ENCODE peak calls at places on chromosomes 12 and 14, in seven cellular contexts. T is psoas muscle, F is fibroblast of the aortic adventitia, R is Peyer's patch, J is upper lobe of right lung, E is cardiac fibroblast, O is fibroblast of pulmonary artery. A is an unnamed sample.

GRCh38 chr12:29620030-29620429 is 122.5 kb upstream of the OVCH1 start:
- DNase-seq in T (no peak), J (no peak), F (no peak), E (no peak), R (no peak), O (no peak), A (no peak)

GRCh38 chr12:116727261-116727660 is 10.6 kb downstream of the SPRING1 start:
- DNase-seq in J (no peak), T (no peak), R (no peak), O (no peak), E (no peak), F (no peak), A (no peak)

GRCh38 chr14:102417118-102417517 is 54.4 kb downstream of the TECPR2 start:
- DNase-seq in J (no peak), O (no peak), E (no peak), R (no peak), T (no peak), F (no peak), A (no peak)

GRCh38 chr12:1815814-1816729 is 4.3 kb upstream of the LRTM2 start:
- DNase-seq in T (no peak), F (no peak), R (no peak), J (no peak), O (no peak), E (no peak), A (no peak)

GRCh38 chr12:64127811-64128210 is 94.3 kb downstream of the KICS2 start:
- DNase-seq in J (no peak), E (no peak), R (no peak), F (no peak), T (no peak), O (no peak), A (no peak)

GRCh38 chr12:54052745-54053624 is 650 bp upstream of the HOXC4 start:
- DNase-seq in E (no peak), O (no peak), F (no peak), T (no peak), J (peak), R (peak), A (no peak)

GRCh38 chr14:24241829-24242443 is 487 bp downstream of the TINF2 start:
- DNase-seq in O (peak), F (peak), T (peak), J (peak), E (peak), R (peak), A (peak)

GRCh38 chr12:25423355-25423754 is 129.7 kb downstream of the LMNTD1 start:
- DNase-seq in T (no peak), R (peak), J (no peak), E (no peak), F (peak), O (no peak), A (no peak)

GRCh38 chr14:58944226-58944769 is 244.2 kb upstream of the DAAM1 start:
- DNase-seq in F (no peak), E (no peak), J (no peak), T (no peak), O (no peak), R (peak), A (no peak)

GRCh38 chr14:105582639-105583038 is 56.3 kb downstream of the TMEM121 start:
- DNase-seq in T (peak), R (peak), O (no peak), J (peak), F (peak), E (peak), A (no peak)

GRCh38 chr14:56273151-56273550 is 154.9 kb downstream of the PELI2 start:
- DNase-seq in E (peak), T (peak), R (no peak), F (peak), J (no peak), O (peak), A (no peak)

GRCh38 chr14:23056956-23057756 is at the start of gene CDH24:
- DNase-seq in E (peak), R (peak), F (peak), J (peak), O (peak), T (peak), A (peak)

GRCh38 chr14:23055147-23055550 is 2.2 kb downstream of the CDH24 start:
- DNase-seq in R (no peak), J (peak), F (no peak), T (no peak), E (no peak), O (no peak), A (no peak)

GRCh38 chr14:23054000-23054811 is 3.1 kb downstream of the CDH24 start:
- DNase-seq in J (peak), T (no peak), R (no peak), E (no peak), O (no peak), F (no peak), A (no peak)

GRCh38 chr14:23056257-23056955 is 914 bp downstream of the CDH24 start:
- DNase-seq in T (peak), O (peak), R (peak), J (peak), F (peak), E (peak), A (peak)

DNA sequence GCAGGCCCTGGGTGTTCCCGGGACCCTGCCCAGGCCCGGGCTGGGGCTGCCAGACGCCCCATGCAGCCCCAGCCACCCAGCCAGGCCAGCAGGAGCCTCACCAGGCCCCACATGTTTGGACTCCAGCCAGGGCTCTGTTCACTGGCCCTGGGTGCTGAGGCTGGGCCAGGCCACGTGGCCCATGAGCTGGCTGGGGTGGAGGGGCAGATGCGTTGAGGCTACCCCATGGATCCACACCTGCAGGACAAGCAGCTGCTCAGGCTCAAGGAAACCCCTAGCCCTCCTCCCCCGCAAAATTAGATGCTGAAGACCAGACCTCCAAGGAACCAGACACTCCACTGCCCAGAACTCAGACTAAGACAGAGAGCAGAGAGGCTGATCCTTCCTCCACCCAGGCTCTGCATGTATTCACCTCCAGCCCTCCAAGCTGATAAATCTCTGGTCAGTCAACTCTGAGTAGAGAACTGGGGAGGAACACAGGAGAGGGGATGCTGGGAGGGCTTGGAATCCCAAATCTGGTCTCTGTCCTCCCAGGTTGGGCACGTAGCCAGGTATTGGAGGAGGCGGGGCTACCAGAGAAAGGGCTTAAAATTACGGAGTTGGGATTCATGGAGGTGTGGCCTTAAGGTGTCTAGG is 1.6 kb downstream of the CDH24 start:
- DNase-seq in J (no peak), T (no peak), R (no peak), F (no peak), E (peak), O (no peak), A (no peak)
- H3K4me3 ChIP-seq in J (no peak), T (no peak), R (no peak), F (no peak), E (no peak), O (no peak), A (no peak)

GRCh38 chr14:106694638-106695393 is 1168.4 kb downstream of the TMEM121 start:
- DNase-seq in F (no peak), E (no peak), O (no peak), T (no peak), J (no peak), R (peak), A (no peak)
- TF ChIP-seq CTCF in F (no peak), E (peak), O (no peak), T (no peak), J (peak), R (no peak), A (no peak)

GRCh38 chr12:79687711-79688270 is 3.0 kb downstream of the PAWR start:
- DNase-seq in E (no peak), F (peak), J (no peak), R (no peak), O (no peak), T (no peak), A (no peak)

GRCh38 chr12:79689477-79690155 is 1.1 kb downstream of the PAWR start:
- DNase-seq in F (peak), R (peak), T (peak), O (peak), E (peak), J (peak), A (no peak)

GRCh38 chr12:79690156-79690605 is 583 bp downstream of the PAWR start:
- DNase-seq in O (no peak), E (no peak), J (no peak), F (peak), R (peak), T (no peak), A (no peak)

GRCh38 chr12:79688376-79689040 is 2.3 kb downstream of the PAWR start:
- DNase-seq in R (no peak), J (no peak), F (peak), O (no peak), T (no peak), E (no peak), A (no peak)

DNA sequence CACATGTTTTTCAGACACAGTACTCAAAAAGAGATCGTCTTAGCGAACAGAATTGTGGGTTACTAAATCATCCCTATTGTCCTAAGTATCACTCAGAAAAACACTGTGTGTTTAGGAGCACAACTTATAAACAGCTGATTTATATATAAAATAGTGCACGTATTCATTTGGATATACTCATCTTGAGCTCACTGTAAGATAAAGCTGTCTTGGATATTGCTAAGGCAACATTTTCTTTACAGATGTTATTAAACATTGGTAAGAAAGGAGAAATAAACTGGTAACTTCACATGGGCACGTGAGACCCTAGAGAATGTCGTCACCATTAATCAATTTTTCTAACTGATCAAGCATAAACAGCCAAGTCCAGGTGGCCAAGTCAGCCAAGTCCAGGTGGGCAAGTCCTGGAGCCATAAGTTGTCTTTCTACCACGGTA is 1.7 kb downstream of the PAWR start:
- DNase-seq in E (no peak), T (no peak), J (no peak), F (peak), R (no peak), O (no peak), A (no peak)
- H3K4me3 ChIP-seq in E (peak), T (peak), J (peak), F (peak), R (peak), O (peak), A (peak)

GRCh38 chr12:43733687-43734086 is 24.9 kb downstream of the PUS7L start:
- DNase-seq in T (no peak), E (no peak), R (no peak), F (no peak), J (no peak), O (no peak), A (no peak)
- TF ChIP-seq CTCF in T (no peak), E (no peak), R (no peak), F (no peak), J (no peak), O (no peak), A (no peak)

GRCh38 chr12:48779869-48780268 is 9.0 kb downstream of the ADCY6 start:
- DNase-seq in E (peak), F (peak), O (peak), J (no peak), T (no peak), R (no peak), A (peak)

GRCh38 chr12:48782457-48783395 is 6.2 kb downstream of the ADCY6 start:
- DNase-seq in T (no peak), F (no peak), R (no peak), J (no peak), E (no peak), O (no peak), A (no peak)

GRCh38 chr12:48781750-48782456 is 7.0 kb downstream of the ADCY6 start:
- DNase-seq in F (no peak), T (no peak), E (no peak), O (no peak), J (no peak), R (no peak), A (no peak)

GRCh38 chr12:48777501-48778400 is 11.1 kb downstream of the ADCY6 start:
- DNase-seq in F (no peak), T (no peak), E (no peak), J (no peak), O (no peak), R (no peak), A (no peak)

DNA sequence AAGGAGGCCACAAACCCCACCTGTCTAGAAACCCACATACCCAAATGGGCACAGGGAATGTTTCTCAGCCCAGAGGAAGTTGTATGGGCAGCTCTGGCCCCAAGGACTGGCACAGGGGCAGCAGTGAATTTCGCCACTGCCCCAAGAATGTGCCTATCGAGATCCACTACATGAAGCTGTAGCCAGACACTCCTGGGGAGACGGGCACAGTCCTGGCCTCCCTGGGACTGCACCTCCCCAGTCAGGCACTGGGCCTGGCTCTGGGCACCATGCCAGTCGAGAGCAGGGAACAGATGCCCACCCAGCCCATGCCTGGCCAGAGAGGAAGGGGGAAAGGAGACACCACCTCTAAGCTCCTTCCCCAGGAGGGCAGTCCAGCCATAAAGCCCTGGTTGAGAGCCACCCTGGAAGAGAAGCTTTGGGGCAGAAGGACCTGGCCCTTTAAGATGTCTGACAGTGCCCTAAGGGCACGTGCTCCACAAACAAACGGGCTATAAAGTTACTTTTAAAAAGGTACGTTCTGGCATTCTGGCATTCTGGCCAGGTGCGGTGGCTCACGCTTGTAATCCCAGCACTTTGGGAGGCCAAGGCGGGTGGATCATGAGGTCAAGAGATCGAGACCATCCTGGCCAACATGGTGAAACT is 8.4 kb downstream of the ADCY6 start:
- DNase-seq in O (no peak), E (no peak), J (no peak), F (no peak), T (no peak), R (no peak), A (no peak)
- H3K4me3 ChIP-seq in O (no peak), E (no peak), J (no peak), F (no peak), T (no peak), R (no peak), A (no peak)

DNA sequence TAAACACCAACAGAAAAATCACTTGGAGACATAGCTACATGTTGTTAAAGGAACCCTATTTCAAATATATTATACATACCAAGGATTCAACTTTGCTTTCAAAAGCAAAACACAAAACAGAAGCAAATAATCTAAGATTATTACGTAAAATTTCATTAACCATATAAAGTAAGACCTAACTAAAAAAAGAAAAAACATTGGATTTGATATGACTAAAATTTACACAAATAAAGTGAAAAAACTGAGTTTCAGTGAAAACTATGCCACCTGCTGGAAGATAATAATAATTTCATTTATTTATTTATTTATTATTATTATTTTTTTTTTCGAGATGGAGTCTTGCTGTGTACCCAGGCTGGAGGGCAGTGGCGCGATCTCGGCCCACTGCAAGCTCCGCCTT is 45.2 kb downstream of the WDHD1 start:
- DNase-seq in O (peak), J (no peak), R (no peak), E (peak), T (no peak), F (peak), A (peak)
- TF ChIP-seq CTCF in O (peak), J (peak), R (no peak), E (peak), T (peak), F (no peak), A (no peak)

DNA sequence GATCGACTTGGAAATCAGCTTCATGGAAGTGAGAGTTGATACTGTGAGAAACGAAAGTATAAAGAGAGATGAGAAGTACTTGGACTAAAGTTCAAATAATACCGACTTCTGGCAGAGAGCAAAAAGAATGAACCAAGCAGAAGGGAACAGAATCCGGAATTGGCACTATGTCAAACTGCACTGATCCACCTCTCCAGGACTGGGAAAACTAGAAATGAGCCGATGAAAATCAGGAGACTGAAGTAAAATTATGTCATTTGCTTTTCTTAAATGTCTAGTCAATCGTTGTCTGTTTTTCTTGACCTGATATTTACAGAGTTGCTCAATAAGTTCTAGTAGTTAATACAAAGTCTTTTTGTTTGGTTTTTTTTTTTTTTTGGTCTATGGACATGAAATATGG is 163.0 kb upstream of the FOXG1 start:
- DNase-seq in O (peak), F (peak), E (peak), J (no peak), R (no peak), T (no peak), A (peak)
- H3K4me3 ChIP-seq in O (no peak), F (no peak), E (no peak), J (no peak), R (no peak), T (no peak), A (no peak)

GRCh38 chr12:4766445-4766844 is 46.2 kb downstream of the GALNT8 start:
- DNase-seq in F (no peak), E (no peak), O (no peak), T (no peak), J (no peak), R (no peak), A (no peak)

GRCh38 chr12:4767181-4767580 is 47.0 kb downstream of the GALNT8 start:
- DNase-seq in F (no peak), T (no peak), O (no peak), E (no peak), J (no peak), R (no peak), A (no peak)

GRCh38 chr12:4762773-4763172 is 42.6 kb downstream of the GALNT8 start:
- DNase-seq in J (no peak), T (no peak), E (no peak), F (no peak), R (no peak), O (no peak), A (no peak)

GRCh38 chr12:4769073-4769472 is 48.9 kb downstream of the GALNT8 start:
- DNase-seq in F (no peak), E (no peak), J (no peak), R (no peak), O (no peak), T (no peak), A (no peak)

DNA sequence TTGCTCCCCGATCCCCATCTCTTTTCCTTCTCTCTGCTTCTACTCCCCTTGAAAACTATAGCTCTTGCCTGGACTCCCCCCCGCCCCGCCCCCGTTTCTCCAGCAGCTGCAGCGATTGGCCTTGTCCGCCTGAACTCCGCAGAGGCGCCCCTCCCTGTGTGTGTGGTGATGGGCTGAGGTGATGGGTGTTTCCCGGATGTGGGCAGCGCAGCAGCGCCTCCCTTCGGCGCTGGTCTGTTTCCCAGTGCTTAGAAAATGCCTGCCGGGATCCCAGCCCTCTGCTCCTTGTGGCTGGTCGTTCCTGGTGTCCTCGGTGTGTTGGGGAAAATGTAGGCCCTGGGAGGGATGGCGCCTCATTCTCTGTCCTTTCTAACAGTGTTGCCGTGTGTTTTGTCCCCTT is 43.3 kb downstream of the GALNT8 start:
- DNase-seq in F (no peak), O (no peak), T (peak), E (no peak), J (peak), R (peak), A (no peak)
- TF ChIP-seq CTCF in F (no peak), O (no peak), T (no peak), E (no peak), J (peak), R (no peak), A (no peak)